ENCODE peak calls at places on chromosomes 7 and 10, in four cellular contexts. I is IMR-90, H is H1, T is mesendoderm. W is an unnamed sample.

GRCh38 chr10:126126856-126127255 is 230.5 kb downstream of the FANK1 start:
- DNase-seq in T (no peak), I (no peak), H (no peak), W (no peak)

GRCh38 chr7:28872226-28872625 is 85.9 kb downstream of the TRIL start:
- DNase-seq in I (no peak), H (no peak), T (no peak), W (no peak)

GRCh38 chr10:35598379-35598778 is 6.8 kb upstream of the GJD4 start:
- DNase-seq in I (no peak), T (peak; percentile 24), H (no peak), W (no peak)

GRCh38 chr7:116367171-116367813 is 132.2 kb upstream of the CAV2 start:
- DNase-seq in T (peak; percentile 26), H (no peak), I (no peak), W (peak; percentile 41)

GRCh38 chr10:71765907-71766716 is 7.2 kb downstream of the VSIR start:
- DNase-seq in I (no peak), T (no peak), H (no peak), W (no peak)

GRCh38 chr7:152866125-152866524 is 106.6 kb downstream of the ACTR3B start:
- DNase-seq in I (peak; percentile 48), T (no peak), H (no peak), W (no peak)

GRCh38 chr7:134420509-134421125 is 38.3 kb downstream of the AKR1B1 start:
- DNase-seq in I (peak; percentile 55), H (peak; percentile 65), T (peak; percentile 61), W (peak; percentile 59)

GRCh38 chr7:4739528-4739992 is 35.9 kb upstream of the AP5Z1 start:
- DNase-seq in H (no peak), T (peak; percentile 19), I (peak; percentile 38), W (no peak)

GRCh38 chr7:1329261-1329660 is 96.6 kb downstream of the UNCX start:
- DNase-seq in H (peak; percentile 46), I (no peak), T (no peak), W (no peak)

GRCh38 chr7:72077776-72078175 is 334.4 kb downstream of the CALN1 start:
- DNase-seq in T (no peak), H (peak; percentile 28), I (no peak), W (no peak)

GRCh38 chr10:3761916-3762708 is 22.9 kb downstream of the KLF6 start:
- DNase-seq in I (peak; percentile 35), T (peak; percentile 84), H (no peak), W (peak; percentile 73)

GRCh38 chr7:150404785-150405583 is 25.9 kb downstream of the ZNF775 start:
- DNase-seq in I (peak; percentile 85), T (peak; percentile 91), H (peak; percentile 88), W (peak; percentile 78)

GRCh38 chr10:58715056-58715455 is 202.4 kb downstream of the BICC1 start:
- DNase-seq in H (no peak), I (peak; percentile 23), T (no peak), W (no peak)

GRCh38 chr10:77737608-77738007 is 100.0 kb upstream of the KCNMA1 start:
- DNase-seq in H (no peak), T (no peak), I (peak; percentile 94), W (no peak)

GRCh38 chr7:46932656-46933424 is 649.1 kb downstream of the TNS3 start:
- DNase-seq in H (no peak), T (peak; percentile 68), I (peak; percentile 96), W (no peak)

GRCh38 chr10:11255796-11256444 is 238.2 kb downstream of the CELF2 start:
- DNase-seq in H (no peak), I (no peak), T (no peak), W (no peak)

GRCh38 chr7:30145521-30145920 is 10.7 kb downstream of the MTURN start:
- DNase-seq in T (no peak), I (no peak), H (no peak), W (no peak)

GRCh38 chr10:58955615-58956014 is 220.8 kb upstream of the PHYHIPL start:
- DNase-seq in H (no peak), T (no peak), I (no peak), W (no peak)

GRCh38 chr7:38813797-38814196 is 95.2 kb downstream of the VPS41 start:
- DNase-seq in H (no peak), T (no peak), I (no peak), W (no peak)

GRCh38 chr7:41449694-41450093 is 253.2 kb downstream of the INHBA start:
- DNase-seq in H (no peak), T (no peak), I (no peak), W (no peak)

GRCh38 chr10:62224606-62225005 is 44.0 kb downstream of the RTKN2 start:
- DNase-seq in T (peak; percentile 92), I (peak; percentile 78), H (no peak), W (no peak)

GRCh38 chr10:13956826-13957225 is 370.1 kb downstream of the PRPF18 start:
- DNase-seq in I (peak; percentile 80), T (peak; percentile 42), H (no peak), W (no peak)

DNA sequence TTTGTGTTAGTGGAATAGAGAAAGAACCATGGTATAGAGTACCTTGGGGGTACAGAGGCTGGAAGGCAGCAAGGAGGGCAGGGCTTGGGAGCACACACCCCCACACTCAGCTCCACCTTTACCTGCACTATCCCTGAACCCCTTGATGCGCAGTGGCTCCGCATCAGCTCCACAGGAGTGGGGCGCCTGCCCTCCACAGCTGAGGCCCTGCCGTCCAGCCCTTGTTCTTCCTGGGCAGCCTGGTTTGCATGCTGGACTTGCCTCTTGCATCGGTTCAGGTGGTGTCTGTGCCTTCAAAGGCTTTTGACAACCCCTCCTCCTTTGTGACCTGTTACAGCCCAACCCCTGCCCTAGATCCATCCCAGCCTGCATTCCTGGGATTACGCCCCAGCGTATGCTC is 52.6 kb upstream of the ZNF32 start:
- DNase-seq in H (no peak), I (no peak), T (no peak), W (no peak)
- H4K5ac ChIP-seq in H (no peak overlapping the region), I (no peak overlapping the region), T (no peak overlapping the region), W (no peak overlapping the region)

GRCh38 chr10:33484787-33485186 is 150.3 kb upstream of the NRP1 start:
- DNase-seq in I (peak; percentile 66), T (peak; percentile 42), H (no peak), W (no peak)
- H4K5ac ChIP-seq in I (no peak overlapping the region), T (no peak overlapping the region), H (peak overlapping the region; percentile 55), W (no peak overlapping the region)

DNA sequence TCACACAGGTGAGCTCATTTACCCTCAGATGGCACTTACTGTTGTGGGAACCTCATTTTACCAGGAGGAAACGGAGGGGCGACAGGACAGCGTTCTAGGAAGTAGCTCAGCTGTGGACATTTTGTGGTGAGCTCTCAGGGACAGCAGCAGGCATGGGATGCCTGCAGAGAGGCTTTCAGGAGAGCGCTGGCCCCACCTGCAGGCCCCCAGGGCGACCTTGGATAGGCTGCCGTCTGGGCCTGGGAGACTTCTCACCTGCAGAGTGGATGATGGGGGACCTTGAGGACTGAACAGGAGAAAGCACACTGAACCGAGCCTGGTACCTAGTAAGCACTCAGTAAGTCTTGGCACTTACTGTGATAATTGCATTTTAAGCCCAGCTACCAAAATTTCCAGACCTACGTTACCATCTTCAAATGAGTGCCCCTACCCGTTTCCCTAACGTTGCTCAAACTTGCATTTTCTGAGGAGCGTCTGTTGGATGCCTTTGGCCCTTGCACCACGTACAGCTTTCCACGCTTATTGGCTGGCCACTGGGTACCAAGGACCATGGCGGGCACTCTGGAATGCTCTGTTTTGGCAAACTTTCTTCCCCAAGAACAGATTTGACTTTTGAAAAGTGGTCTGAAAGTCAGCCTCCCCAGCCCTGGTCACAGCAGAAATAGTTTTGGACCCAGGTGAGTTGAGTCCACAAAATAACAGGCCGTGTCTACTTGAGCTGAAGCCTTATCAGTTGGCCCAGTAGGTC is 223.4 kb downstream of the EBF3 start:
- DNase-seq in T (peak; percentile 16), I (no peak), H (peak; percentile 41), W (peak; percentile 31)
- H4K5ac ChIP-seq in T (no peak overlapping the region), I (no peak overlapping the region), H (no peak overlapping the region), W (no peak overlapping the region)

GRCh38 chr7:158026636-158027265 is 560.9 kb downstream of the PTPRN2 start:
- DNase-seq in T (no peak), H (no peak), I (no peak), W (peak; percentile 15)
- H4K5ac ChIP-seq in T (no peak overlapping the region), H (no peak overlapping the region), I (no peak overlapping the region), W (no peak overlapping the region)

GRCh38 chr10:121351533-121351932 is 246.7 kb downstream of the FGFR2 start:
- DNase-seq in I (no peak), T (no peak), H (no peak), W (no peak)
- H4K5ac ChIP-seq in I (no peak overlapping the region), T (no peak overlapping the region), H (no peak overlapping the region), W (no peak overlapping the region)

GRCh38 chr7:158751199-158751598 is 46.6 kb upstream of the NCAPG2 start:
- DNase-seq in I (no peak), H (no peak), T (no peak), W (no peak)
- H4K5ac ChIP-seq in I (no peak overlapping the region), H (no peak overlapping the region), T (no peak overlapping the region), W (no peak overlapping the region)

DNA sequence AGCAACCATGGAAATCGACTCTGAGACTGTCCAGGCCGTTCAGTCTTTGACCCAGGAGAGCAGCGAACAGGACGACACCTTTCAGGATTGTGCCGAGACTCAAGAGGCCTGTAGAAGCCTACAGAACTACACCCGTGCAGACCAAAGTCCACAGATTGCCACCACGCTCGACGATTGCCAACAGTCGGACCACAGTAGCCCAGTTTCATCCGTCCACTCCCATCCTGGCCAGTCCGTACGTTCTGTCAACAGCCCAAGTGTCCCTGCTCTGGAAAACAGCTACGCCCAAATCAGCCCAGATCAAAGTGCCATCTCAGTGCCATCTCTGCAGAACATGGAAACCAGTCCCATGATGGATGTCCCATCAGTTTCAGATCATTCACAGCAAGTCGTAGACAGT is 82.0 kb upstream of the SAMD8 start:
- DNase-seq in H (no peak), T (no peak), I (no peak), W (no peak)
- H4K5ac ChIP-seq in H (no peak overlapping the region), T (no peak overlapping the region), I (no peak overlapping the region), W (no peak overlapping the region)

DNA sequence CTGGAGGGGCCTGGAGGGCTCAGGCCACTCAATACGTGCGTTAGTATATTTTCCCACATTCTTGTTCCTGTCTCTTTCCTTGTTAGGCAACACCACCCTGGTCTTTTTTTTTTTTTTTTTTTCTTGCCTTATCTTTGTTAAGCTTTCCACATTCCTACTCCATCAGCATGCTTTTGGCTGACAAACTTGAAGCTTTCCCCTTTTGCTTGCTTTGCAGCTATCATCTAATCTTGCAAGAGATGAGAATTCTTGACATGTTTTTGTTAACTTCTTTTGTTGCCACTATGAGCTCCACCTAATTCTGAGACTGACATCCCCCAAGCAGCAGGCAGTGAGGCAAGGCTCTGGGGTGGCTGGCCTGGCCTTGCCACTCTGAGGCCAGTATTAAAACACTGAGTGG is 52.5 kb upstream of the NRP1 start:
- DNase-seq in H (no peak), T (peak; percentile 95), I (peak; percentile 31), W (no peak)
- H4K5ac ChIP-seq in H (no peak overlapping the region), T (no peak overlapping the region), I (no peak overlapping the region), W (no peak overlapping the region)

W was measured in H9.